ENCODE peak calls at places on chromosomes 7 and 10, in five cellular contexts. U is neuronal stem cell, J is H9, A is mesenchymal stem cell, H is H1. T is an unnamed sample.

GRCh38 chr10:86685416-86685815 is 17.1 kb downstream of the LDB3 start:
- DNase-seq in U (no peak), J (no peak), A (no peak), H (no peak), T (no peak)

GRCh38 chr10:110498087-110498981 is 627 bp downstream of the DUSP5 start:
- DNase-seq in U (no peak), J (peak; percentile 43), A (peak; percentile 68), H (no peak), T (peak; percentile 62)

GRCh38 chr7:69276011-69276729 is 322.1 kb upstream of the AUTS2 start:
- DNase-seq in U (no peak), J (no peak), A (peak; percentile 7), H (no peak), T (no peak)

GRCh38 chr10:21488246-21488953 is 37.1 kb downstream of the SKIDA1 start:
- DNase-seq in U (no peak), J (no peak), A (no peak), H (no peak), T (no peak)

GRCh38 chr7:35971133-35971995 is 170.5 kb downstream of the SEPTIN7 start:
- DNase-seq in U (no peak), J (no peak), A (no peak), H (no peak), T (no peak)

GRCh38 chr10:67239864-67240497 is 314.1 kb downstream of the LRRTM3 start:
- DNase-seq in U (no peak), J (no peak), A (no peak), H (no peak), T (no peak)

GRCh38 chr10:92844746-92845145 is 3.6 kb upstream of the EXOC6 start:
- DNase-seq in U (no peak), J (no peak), A (no peak), H (no peak), T (no peak)

GRCh38 chr7:128890306-128891109 is 20.0 kb downstream of the KCP start:
- DNase-seq in U (no peak), J (peak; percentile 60), A (no peak), H (no peak), T (peak; percentile 58)

GRCh38 chr7:51824050-51824449 is 507.4 kb upstream of the COBL start:
- DNase-seq in U (no peak), J (no peak), A (no peak), H (no peak), T (no peak)

GRCh38 chr7:47435889-47436312 is 146.0 kb downstream of the TNS3 start:
- DNase-seq in U (peak; percentile 33), J (peak; percentile 63), A (peak; percentile 88), H (peak; percentile 23), T (peak; percentile 54)

GRCh38 chr10:45418859-45419672 is 45.0 kb downstream of the ALOX5 start:
- DNase-seq in U (peak; percentile 68), J (peak; percentile 82), A (peak; percentile 66), H (peak; percentile 44), T (peak; percentile 26)

DNA sequence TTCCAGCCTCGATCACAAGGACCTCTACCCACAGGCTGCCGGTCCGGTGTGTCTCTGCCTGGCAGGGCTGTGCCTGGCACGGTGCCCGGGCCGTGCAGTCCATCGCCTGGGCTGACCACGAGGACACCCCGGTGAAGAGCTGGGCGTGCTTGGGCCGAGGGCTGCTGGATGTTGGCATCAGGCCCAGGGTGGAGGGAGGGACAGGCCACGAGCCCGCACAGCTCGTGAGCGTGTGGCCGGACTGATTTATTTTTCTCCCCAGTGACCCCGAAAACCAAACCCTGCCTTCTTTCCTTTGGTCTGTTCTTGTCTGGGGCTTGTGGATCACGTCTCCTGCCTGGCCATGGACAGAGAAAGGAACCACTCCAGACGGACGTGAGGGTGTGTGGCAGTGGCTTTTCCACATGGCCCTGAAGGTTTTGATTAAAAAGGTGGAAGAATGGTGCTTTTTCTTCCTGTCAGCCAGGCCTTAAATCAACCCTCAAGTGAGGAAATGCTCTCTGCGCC is 130.2 kb downstream of the RGS10 start:
- DNase-seq in U (no peak), J (no peak), A (peak; percentile 97), H (no peak), T (no peak)
- H2BK12ac ChIP-seq in U (peak overlapping the region; percentile 75), J (no peak overlapping the region), A (no peak overlapping the region), H (peak overlapping the region; percentile 55), T (no peak overlapping the region)

GRCh38 chr10:1782841-1783240 is 45.5 kb upstream of the ADARB2 start:
- DNase-seq in U (no peak), J (no peak), A (no peak), H (no peak), T (no peak)

GRCh38 chr10:1788401-1788800 is 51.1 kb upstream of the ADARB2 start:
- DNase-seq in U (no peak), J (no peak), A (no peak), H (no peak), T (no peak)

DNA sequence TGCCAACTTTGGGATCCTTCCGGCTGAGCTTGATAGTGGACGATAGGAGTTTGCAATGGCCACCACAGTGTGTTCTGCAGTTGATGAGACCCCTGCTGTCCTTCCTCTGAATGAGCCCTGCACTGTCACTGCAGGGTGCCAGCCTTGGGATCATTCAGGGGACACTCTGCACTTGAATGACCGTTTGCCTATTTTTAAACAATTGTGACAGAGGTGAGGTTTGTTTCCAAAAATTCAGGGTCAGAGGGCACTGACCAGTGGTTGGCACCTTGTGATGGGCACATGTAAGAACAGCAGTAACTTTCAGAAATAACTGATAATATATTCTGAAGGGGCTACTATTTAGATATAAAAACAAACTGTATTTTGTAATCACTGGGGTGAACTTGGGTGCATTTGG is 48.5 kb upstream of the ADARB2 start:
- DNase-seq in U (no peak), J (no peak), A (no peak), H (no peak), T (no peak)
- H2BK12ac ChIP-seq in U (no peak overlapping the region), J (no peak overlapping the region), A (no peak overlapping the region), H (peak overlapping the region; percentile 50), T (no peak overlapping the region)

DNA sequence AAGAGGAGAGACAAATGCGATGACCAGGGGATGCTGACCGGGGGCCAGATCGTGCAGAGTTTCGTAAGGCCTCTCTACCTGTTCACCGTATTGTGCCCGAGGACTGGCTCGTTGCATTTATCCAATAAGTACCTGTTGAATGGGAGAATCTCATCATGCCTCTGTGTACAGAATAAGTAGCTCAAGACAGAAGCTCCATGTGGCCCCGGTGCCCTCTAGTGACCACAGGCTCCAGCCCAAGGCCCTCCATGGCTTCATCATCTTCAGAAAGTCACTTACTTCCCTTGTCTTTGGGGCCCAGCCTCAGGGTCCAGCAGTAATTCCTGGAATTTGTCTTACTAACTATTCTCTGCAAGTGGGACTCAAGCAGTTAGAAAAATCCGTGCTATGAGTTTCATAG is 151.0 kb downstream of the CHN2 start:
- DNase-seq in U (peak; percentile 20), J (peak; percentile 67), A (peak; percentile 28), H (peak; percentile 44), T (peak; percentile 70)
- H2BK12ac ChIP-seq in U (no peak overlapping the region), J (no peak overlapping the region), A (no peak overlapping the region), H (no peak overlapping the region), T (no peak overlapping the region)

GRCh38 chr7:140680886-140681285 is 8.1 kb downstream of the ADCK2 start:
- DNase-seq in U (no peak), J (no peak), A (no peak), H (no peak), T (no peak)
- H2BK12ac ChIP-seq in U (no peak overlapping the region), J (no peak overlapping the region), A (no peak overlapping the region), H (no peak overlapping the region), T (no peak overlapping the region)

T was measured in trophoblast cell.